ENCODE peak calls at places on chromosomes 3 and 15, in four cellular contexts. S is body of pancreas; D is CD4-positive, alpha-beta T cell; X is neural progenitor cell. C is an unnamed sample.

GRCh38 chr3:25508901-25509300 is 80.8 kb downstream of the RARB start:
- DNase-seq in X (no peak), S (no peak), D (no peak), C (no peak)

GRCh38 chr15:36921484-36922091 is 178.8 kb downstream of the MEIS2 start:
- DNase-seq in D (no peak), S (no peak), X (no peak), C (no peak)

GRCh38 chr3:137020315-137020714 is 62.5 kb downstream of the IL20RB start:
- DNase-seq in S (no peak), D (no peak), X (peak), C (no peak)

GRCh38 chr3:104066658-104067057 is 1300.1 kb upstream of the ALCAM start:
- DNase-seq in X (no peak), S (no peak), D (no peak), C (no peak)

GRCh38 chr3:153163349-153164008 is 1.5 kb downstream of the RAP2B start:
- DNase-seq in D (no peak), X (no peak), S (no peak), C (no peak)

GRCh38 chr3:131083190-131083863 is 56.6 kb downstream of the NEK11 start:
- DNase-seq in X (peak), D (no peak), S (peak), C (no peak)

GRCh38 chr3:4494807-4495200 is 1.7 kb downstream of the ITPR1 start:
- DNase-seq in S (no peak), X (no peak), D (no peak), C (no peak)

GRCh38 chr3:43686333-43686699 is 4.4 kb upstream of the ABHD5 start:
- DNase-seq in S (no peak), D (no peak), X (no peak), C (no peak)

GRCh38 chr3:46858996-46859710 is 4.1 kb downstream of the MYL3 start:
- DNase-seq in X (no peak), S (no peak), D (no peak), C (no peak)

GRCh38 chr3:8095724-8096123 is 405.9 kb upstream of the LMCD1 start:
- DNase-seq in D (no peak), X (peak), S (no peak), C (no peak)

GRCh38 chr15:72086010-72086697 is 31.8 kb downstream of the MYO9A start:
- DNase-seq in D (no peak), S (no peak), X (no peak), C (no peak)

GRCh38 chr3:168025076-168025475 is 70.6 kb downstream of the GOLIM4 start:
- DNase-seq in X (no peak), D (no peak), S (no peak), C (no peak)

GRCh38 chr3:176219970-176220369 is 977.3 kb downstream of the TBL1XR1 start:
- DNase-seq in X (peak), D (no peak), S (no peak), C (no peak)

GRCh38 chr3:4739289-4740236 is 239.7 kb upstream of the BHLHE40 start:
- DNase-seq in X (no peak), S (no peak), D (no peak), C (no peak)

GRCh38 chr15:76056931-76057330 is 2.9 kb upstream of the TMEM266 start:
- DNase-seq in D (no peak), S (no peak), X (no peak), C (peak)

GRCh38 chr15:27271258-27271657 is 300.3 kb downstream of the GABRG3 start:
- DNase-seq in X (no peak), D (no peak), S (no peak), C (no peak)

GRCh38 chr3:184448321-184449160 is 68.7 kb downstream of the CHRD start:
- DNase-seq in X (no peak), D (no peak), S (no peak), C (no peak)